ENCODE peak calls at places on chromosomes 3 and 15, in seven cellular contexts. J is cardiac fibroblast, R is heart left ventricle, G is fibroblast of pulmonary artery, V is GM13976, D is HCT116, U is neural crest cell. F is an unnamed sample.

GRCh38 chr3:14474363-14475081 is 65.6 kb downstream of the GRIP2 start:
- DNase-seq in J (no peak), G (no peak), U (no peak), V (no peak), R (no peak), D (no peak), F (no peak)

GRCh38 chr3:39183231-39184080 is 8.9 kb downstream of the XIRP1 start:
- DNase-seq in V (no peak), J (no peak), D (no peak), U (no peak), G (no peak), R (no peak), F (no peak)

GRCh38 chr3:182909318-182910040 is 70.9 kb downstream of the DCUN1D1 start:
- DNase-seq in D (no peak), U (no peak), R (no peak), G (peak), V (peak), J (peak), F (no peak)

GRCh38 chr3:181728470-181728869 is 16.7 kb downstream of the SOX2 start:
- DNase-seq in V (no peak), G (no peak), J (no peak), R (no peak), D (no peak), U (no peak), F (no peak)

GRCh38 chr15:83278191-83278590 is 6.3 kb downstream of the BNC1 start:
- DNase-seq in J (peak), G (peak), D (no peak), U (no peak), V (no peak), R (no peak), F (no peak)

GRCh38 chr15:80584973-80585372 is 110.1 kb upstream of the ABHD17C start:
- DNase-seq in J (peak), D (no peak), V (no peak), R (no peak), G (no peak), U (no peak), F (no peak)

GRCh38 chr15:34883633-34884032 is 85.9 kb downstream of the AQR start:
- DNase-seq in G (no peak), U (no peak), J (no peak), R (no peak), V (no peak), D (no peak), F (no peak)

GRCh38 chr15:95929232-95929846 is 401.2 kb upstream of the NR2F2 start:
- DNase-seq in D (no peak), G (peak), R (no peak), V (peak), J (peak), U (no peak), F (no peak)

GRCh38 chr3:53495518-53496501 is 1.4 kb downstream of the CACNA1D start:
- DNase-seq in G (no peak), D (no peak), V (peak), U (no peak), R (no peak), J (no peak), F (peak)

GRCh38 chr3:195802261-195802701 is 9.4 kb downstream of the MUC4 start:
- DNase-seq in V (peak), R (no peak), G (no peak), U (no peak), D (no peak), J (no peak), F (no peak)

GRCh38 chr3:147758786-147759185 is 349.6 kb downstream of the ZIC1 start:
- DNase-seq in U (no peak), V (no peak), R (no peak), D (no peak), J (no peak), G (no peak), F (no peak)

GRCh38 chr15:37106490-37107001 is 6.2 kb upstream of the MEIS2 start:
- DNase-seq in G (peak), J (peak), U (no peak), V (no peak), D (no peak), R (no peak), F (no peak)

GRCh38 chr3:125141596-125142417 is 70.7 kb downstream of the SLC12A8 start:
- DNase-seq in V (peak), U (peak), D (no peak), J (peak), R (peak), G (peak), F (peak)

GRCh38 chr3:34619990-34620389 is 821.6 kb downstream of the PDCD6IP start:
- DNase-seq in U (no peak), V (no peak), G (peak), R (no peak), J (no peak), D (no peak), F (no peak)
- TF ChIP-seq CTCF in U (no peak), V (no peak), G (no peak), R (no peak), J (no peak), D (no peak), F (no peak)

GRCh38 chr15:92525758-92526245 is 129.8 kb downstream of the FAM174B start:
- DNase-seq in G (no peak), J (no peak), D (no peak), U (no peak), V (no peak), R (no peak), F (no peak)
- TF ChIP-seq CTCF in G (no peak), J (no peak), D (no peak), U (no peak), V (no peak), R (no peak), F (no peak)

GRCh38 chr3:160400631-160401150 is 1.2 kb downstream of the SMC4 start:
- DNase-seq in U (peak), D (no peak), G (peak), V (peak), J (no peak), R (peak), F (peak)
- TF ChIP-seq CTCF in U (no peak), D (no peak), G (no peak), V (no peak), J (no peak), R (no peak), F (peak)

DNA sequence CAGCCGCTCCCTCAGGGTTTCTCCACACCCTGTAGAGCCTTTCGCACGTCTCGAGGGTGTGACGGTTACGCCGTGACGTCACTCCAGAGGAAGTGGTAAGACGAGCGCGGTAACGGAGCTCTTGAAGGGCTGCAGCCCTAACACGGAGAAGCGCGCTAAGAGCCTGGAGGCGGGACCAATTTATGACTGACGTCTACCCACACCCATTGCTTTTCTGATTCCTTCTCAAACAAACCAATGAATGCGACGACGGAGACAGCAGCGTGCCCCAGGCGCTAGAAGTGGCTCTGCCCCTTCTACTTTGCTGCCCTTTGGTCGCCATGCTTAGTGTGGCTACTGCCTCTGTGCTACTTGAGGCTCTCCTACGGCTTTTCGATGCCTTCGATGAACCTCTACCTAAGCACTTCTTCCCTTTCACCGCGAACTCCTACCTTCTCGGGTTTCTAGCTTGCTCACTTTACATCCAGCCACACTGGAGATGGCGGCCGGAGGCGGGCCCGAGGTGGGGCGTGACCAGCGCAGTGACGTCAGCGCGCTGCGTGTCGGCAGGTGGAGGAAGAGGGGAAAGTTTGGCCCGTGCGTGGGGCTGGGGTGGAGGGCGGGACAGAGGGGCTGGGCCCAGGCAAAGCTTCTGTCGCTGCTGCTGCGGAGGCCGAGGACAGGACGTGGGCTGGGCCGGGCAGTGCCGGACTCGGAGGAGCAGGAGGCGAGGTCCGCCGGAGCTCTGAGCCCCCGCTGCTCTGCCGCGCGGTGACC is at the start of gene OXSR1:
- DNase-seq in G (peak), J (peak), V (peak), R (peak), U (peak), D (peak), F (peak)
- TF ChIP-seq CTCF in G (no peak), J (no peak), V (no peak), R (no peak), U (no peak), D (no peak), F (no peak)

DNA sequence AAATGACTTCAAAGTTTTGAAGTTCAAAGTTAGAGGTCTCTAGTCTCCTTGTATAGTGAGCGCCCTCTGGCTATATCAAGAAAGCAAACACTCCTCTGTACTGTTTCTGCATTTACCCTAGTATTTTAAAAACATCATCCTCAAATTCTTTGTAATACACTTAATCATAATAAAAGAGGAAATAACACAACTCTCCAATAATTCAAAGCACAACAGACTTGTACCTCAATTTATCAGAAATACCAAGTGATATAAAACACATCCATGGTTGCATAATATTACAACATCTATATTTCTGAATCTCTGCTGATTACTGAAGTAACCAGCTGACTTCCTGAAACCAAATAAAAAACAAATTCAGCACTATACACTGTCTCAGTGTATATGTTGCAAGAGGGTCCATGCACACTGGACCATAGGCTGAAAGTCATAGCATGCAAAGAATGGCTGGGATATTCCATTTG is 12.5 kb downstream of the PLOD2 start:
- DNase-seq in V (no peak), J (peak), G (peak), U (no peak), D (no peak), R (no peak), F (no peak)
- TF ChIP-seq CTCF in V (no peak), J (peak), G (peak), U (no peak), D (peak), R (no peak), F (no peak)

GRCh38 chr15:70289191-70289955 is 191.7 kb upstream of the TLE3 start:
- DNase-seq in G (peak), J (peak), V (no peak), D (no peak), R (no peak), U (no peak), F (no peak)
- TF ChIP-seq CTCF in G (no peak), J (no peak), V (no peak), D (no peak), R (no peak), U (no peak), F (no peak)

DNA sequence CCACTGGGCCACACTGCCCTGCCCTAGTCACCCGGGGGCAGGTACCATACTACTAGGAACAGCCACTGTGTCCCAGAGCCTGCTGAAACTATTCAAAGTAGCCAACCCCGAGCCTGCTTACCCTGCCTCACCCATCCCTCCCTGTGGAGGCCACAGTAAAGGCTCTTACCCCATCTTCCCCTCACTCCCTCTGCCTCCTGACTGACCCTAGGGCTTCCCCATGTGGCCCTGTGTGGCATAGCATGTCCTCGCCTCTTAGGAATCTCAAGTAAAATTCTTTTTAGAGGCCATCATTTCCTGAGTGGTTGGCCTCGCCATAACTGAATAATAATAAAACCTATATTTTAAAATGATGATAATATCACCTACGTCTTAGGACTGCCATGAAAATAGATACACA is 112.2 kb upstream of the SLC6A11 start:
- DNase-seq in J (peak), R (no peak), U (no peak), D (peak), G (peak), V (no peak), F (no peak)
- TF ChIP-seq CTCF in J (peak), R (no peak), U (peak), D (peak), G (peak), V (no peak), F (peak)

GRCh38 chr15:89128320-89129122 is 40.3 kb downstream of the ABHD2 start:
- DNase-seq in J (no peak), V (no peak), U (no peak), R (no peak), D (no peak), G (no peak), F (no peak)

GRCh38 chr15:89129816-89130134 is 41.5 kb downstream of the ABHD2 start:
- DNase-seq in R (no peak), U (no peak), G (no peak), J (no peak), D (no peak), V (no peak), F (no peak)

GRCh38 chr15:89125038-89125826 is 37.0 kb downstream of the ABHD2 start:
- DNase-seq in G (no peak), U (no peak), V (no peak), J (no peak), R (no peak), D (no peak), F (no peak)

GRCh38 chr15:89129123-89129815 is 41.0 kb downstream of the ABHD2 start:
- DNase-seq in G (peak), D (no peak), V (peak), U (peak), J (peak), R (peak), F (no peak)

GRCh38 chr15:89127054-89127702 is 38.9 kb downstream of the ABHD2 start:
- DNase-seq in J (no peak), G (no peak), U (no peak), R (no peak), V (no peak), D (no peak), F (no peak)
- TF ChIP-seq CTCF in J (no peak), G (peak), U (no peak), R (no peak), V (no peak), D (no peak), F (no peak)

GRCh38 chr15:45378913-45379262 is 544 bp upstream of the GATM start:
- DNase-seq in V (no peak), D (no peak), J (no peak), R (no peak), U (no peak), G (no peak), F (no peak)

GRCh38 chr15:45377630-45378148 is 655 bp downstream of the GATM start:
- DNase-seq in J (no peak), R (peak), U (no peak), G (no peak), V (no peak), D (no peak), F (no peak)

GRCh38 chr15:45376967-45377629 is 1.2 kb downstream of the GATM start:
- DNase-seq in D (no peak), G (no peak), U (no peak), R (no peak), V (no peak), J (no peak), F (no peak)

GRCh38 chr15:45376300-45376928 is 1.9 kb downstream of the GATM start:
- DNase-seq in V (no peak), G (no peak), D (no peak), J (no peak), R (no peak), U (no peak), F (no peak)

DNA sequence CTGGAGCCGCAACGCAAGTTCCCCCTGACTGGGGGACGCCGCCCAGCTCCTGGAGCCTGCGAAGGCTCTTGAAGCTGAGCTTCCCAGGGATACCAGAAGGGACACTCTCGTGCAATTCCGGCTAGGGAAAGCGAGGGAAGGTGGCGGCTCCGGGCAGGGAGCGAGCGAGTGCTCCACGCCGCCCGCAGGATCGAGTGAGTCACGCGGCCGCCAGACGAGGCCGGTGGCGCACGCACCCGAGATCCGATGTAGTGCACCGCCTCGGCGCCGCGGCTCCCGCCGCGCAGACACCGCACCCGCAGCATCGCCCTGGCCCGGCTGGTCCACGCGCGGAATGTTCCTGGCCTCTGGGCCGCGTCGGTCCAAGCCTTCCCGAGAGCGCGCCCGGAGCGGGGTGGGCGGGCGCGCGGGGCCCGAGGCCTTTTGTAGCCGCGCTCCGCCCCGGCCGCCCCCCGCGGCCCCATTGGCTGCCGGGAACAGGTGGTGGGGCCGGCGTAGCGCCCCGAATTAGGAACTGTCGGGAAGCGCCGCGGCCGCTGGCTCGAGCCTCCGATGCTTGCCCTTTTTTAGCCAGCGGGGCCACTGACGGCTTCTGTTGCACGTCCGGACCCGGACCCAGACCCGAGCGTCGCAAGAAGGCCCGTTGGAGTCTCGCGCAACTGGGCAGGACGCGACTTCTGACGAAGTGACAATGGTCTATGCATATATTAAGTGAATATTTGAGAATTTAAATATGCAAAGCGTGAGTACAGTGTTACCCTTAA is at the start of gene GATM:
- DNase-seq in R (peak), D (no peak), G (peak), V (peak), J (peak), U (peak), F (peak)
- TF ChIP-seq CTCF in R (peak), D (no peak), G (peak), V (no peak), J (peak), U (peak), F (peak)

DNA sequence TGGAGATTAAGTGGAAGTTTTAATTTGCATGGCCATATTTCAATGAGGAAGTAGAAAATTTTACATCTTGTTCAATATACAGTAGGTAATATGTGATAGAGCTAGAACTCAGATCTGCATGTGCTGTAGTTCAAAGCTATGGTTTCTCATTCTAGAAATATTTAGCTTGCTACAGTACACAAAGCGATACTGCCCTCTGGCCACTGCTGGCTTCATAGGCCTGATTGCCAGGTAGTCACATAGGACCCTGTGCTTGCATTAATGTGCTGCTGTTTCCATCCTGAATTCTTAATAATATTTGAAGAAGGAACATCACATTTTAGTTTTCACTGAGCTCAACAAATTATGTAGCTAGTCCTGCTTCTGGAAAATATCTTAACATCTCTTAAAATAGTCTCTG is 87.0 kb downstream of the PLSCR2 start:
- DNase-seq in D (peak), V (no peak), R (no peak), U (no peak), J (peak), G (peak), F (no peak)
- TF ChIP-seq CTCF in D (peak), V (no peak), R (no peak), U (no peak), J (peak), G (peak), F (peak)